ENCODE peak calls at places on chromosomes 6 and 20, in eight cellular contexts. W, E, B, Y, S, V, T and K are unnamed samples.
A peak's percentile ranks its signal among the peaks of the same experiment; 100 is the strongest.

GRCh38 chr6:73231986-73232391 is 6.7 kb upstream of the KHDC1L start:
- DNase-seq in W (no peak), T (no peak), V (no peak), S (no peak), E (no peak), Y (no peak), B (no peak), K (no peak)

GRCh38 chr20:53711333-53712211 is 117.9 kb upstream of the ZNF217 start:
- DNase-seq in T (no peak), E (no peak), W (no peak), V (no peak), B (no peak), S (no peak), Y (no peak), K (no peak)

GRCh38 chr6:157329829-157330228 is 6.5 kb upstream of the TMEM242 start:
- DNase-seq in Y (peak; percentile 44), V (no peak), S (no peak), W (no peak), E (no peak), B (peak; percentile 66), T (no peak), K (no peak)

GRCh38 chr20:51985013-51985415 is 182.7 kb upstream of the SALL4 start:
- DNase-seq in Y (peak; percentile 96), V (no peak), E (no peak), T (no peak), S (no peak), W (no peak), B (peak; percentile 97), K (no peak)

GRCh38 chr20:53939554-53940355 is 130.6 kb downstream of the BCAS1 start:
- DNase-seq in E (peak; percentile 98), V (peak; percentile 92), Y (peak; percentile 94), S (peak; percentile 92), W (peak; percentile 91), T (peak; percentile 89), B (peak; percentile 97), K (peak; percentile 98)

GRCh38 chr6:125986956-125987617 is 747 bp downstream of the TRMT11 start:
- DNase-seq in W (no peak), V (no peak), Y (peak; percentile 35), T (no peak), S (no peak), B (peak; percentile 25), E (no peak), K (no peak)

GRCh38 chr20:40472905-40473304 is 216.1 kb downstream of the MAFB start:
- DNase-seq in B (no peak), T (no peak), Y (no peak), S (no peak), V (no peak), W (no peak), E (no peak), K (no peak)

GRCh38 chr6:106913676-106914280 is 60.8 kb downstream of the CD24 start:
- DNase-seq in Y (no peak), E (no peak), W (no peak), B (no peak), T (no peak), S (no peak), V (no peak), K (peak; percentile 56)

GRCh38 chr6:32075781-32076494 is 33.2 kb downstream of the TNXB start:
- DNase-seq in W (no peak), V (no peak), Y (no peak), S (no peak), B (no peak), T (no peak), E (no peak), K (no peak)

GRCh38 chr6:136764522-136764993 is 27.7 kb downstream of the MAP3K5 start:
- DNase-seq in E (no peak), T (no peak), Y (no peak), W (no peak), B (no peak), S (no peak), V (no peak), K (no peak)

GRCh38 chr20:12997128-12997655 is 11.6 kb upstream of the SPTLC3 start:
- DNase-seq in E (no peak), W (no peak), V (no peak), B (no peak), T (no peak), S (no peak), Y (no peak), K (no peak)

GRCh38 chr6:38603492-38603891 is 36.2 kb downstream of the BTBD9 start:
- DNase-seq in S (no peak), V (no peak), E (no peak), W (no peak), T (no peak), B (no peak), Y (no peak), K (no peak)

GRCh38 chr6:126685182-126685581 is 345.3 kb downstream of the CENPW start:
- DNase-seq in E (no peak), Y (no peak), W (no peak), S (no peak), B (no peak), T (no peak), V (no peak), K (no peak)

GRCh38 chr6:134177236-134177635 is 124.8 kb upstream of the SLC2A12 start:
- DNase-seq in Y (no peak), B (no peak), E (no peak), W (no peak), T (no peak), V (no peak), S (no peak), K (no peak)

GRCh38 chr20:7722564-7722963 is 217.7 kb downstream of the HAO1 start:
- DNase-seq in E (no peak), S (no peak), Y (no peak), V (no peak), W (no peak), B (peak; percentile 72), T (no peak), K (no peak)

GRCh38 chr20:16624106-16624505 is 50.9 kb upstream of the KIF16B start:
- DNase-seq in T (no peak), Y (no peak), E (no peak), S (no peak), V (no peak), W (no peak), B (no peak), K (peak; percentile 72)

GRCh38 chr20:53623454-53624206 is 30.0 kb upstream of the ZNF217 start:
- DNase-seq in Y (peak; percentile 77), B (peak; percentile 82), V (peak; percentile 81), T (peak; percentile 83), E (peak; percentile 85), W (peak; percentile 67), S (peak; percentile 74), K (peak; percentile 86)

GRCh38 chr6:722608-723007 is 29.7 kb upstream of the EXOC2 start:
- DNase-seq in B (peak; percentile 72), V (no peak), W (no peak), S (no peak), T (no peak), Y (peak; percentile 44), E (no peak), K (no peak)

GRCh38 chr6:137892271-137892708 is 25.2 kb downstream of the TNFAIP3 start:
- DNase-seq in B (peak; percentile 54), E (no peak), V (no peak), W (no peak), S (no peak), Y (peak; percentile 87), T (no peak), K (no peak)

GRCh38 chr6:26215200-26216014 is 128.2 kb downstream of the HFE start:
- DNase-seq in T (no peak), W (no peak), E (peak; percentile 68), S (no peak), V (peak; percentile 72), B (peak; percentile 26), Y (peak; percentile 36), K (peak; percentile 76)

GRCh38 chr6:146990821-146991798 is 213.1 kb upstream of the STXBP5 start:
- DNase-seq in B (peak; percentile 67), T (no peak), W (no peak), E (no peak), V (no peak), S (no peak), Y (peak; percentile 82), K (no peak)

GRCh38 chr20:25081065-25081729 is 744 bp downstream of the VSX1 start:
- DNase-seq in S (no peak), V (peak; percentile 64), Y (no peak), T (no peak), B (peak; percentile 26), W (peak; percentile 47), E (no peak), K (peak; percentile 93)

GRCh38 chr6:158663465-158664167 is 13.8 kb downstream of the SYTL3 start:
- DNase-seq in Y (no peak), B (no peak), E (no peak), W (no peak), V (no peak), S (no peak), T (no peak), K (no peak)

GRCh38 chr20:37309941-37310590 is 20.6 kb downstream of the MANBAL start:
- DNase-seq in V (no peak), B (no peak), S (no peak), T (no peak), W (no peak), E (peak; percentile 37), Y (no peak), K (no peak)
- H3K4me1 ChIP-seq in V (peaks cover 13% of the 10 kb centered on the region), B (peaks cover 41% of the 10 kb centered on the region), S (peaks cover 64% of the 10 kb centered on the region), T (peaks cover 21% of the 10 kb centered on the region), W (peaks cover 21% of the 10 kb centered on the region), E (no peaks in the 10 kb centered on the region), Y (peaks cover 28% of the 10 kb centered on the region), K (peaks cover 25% of the 10 kb centered on the region)

DNA sequence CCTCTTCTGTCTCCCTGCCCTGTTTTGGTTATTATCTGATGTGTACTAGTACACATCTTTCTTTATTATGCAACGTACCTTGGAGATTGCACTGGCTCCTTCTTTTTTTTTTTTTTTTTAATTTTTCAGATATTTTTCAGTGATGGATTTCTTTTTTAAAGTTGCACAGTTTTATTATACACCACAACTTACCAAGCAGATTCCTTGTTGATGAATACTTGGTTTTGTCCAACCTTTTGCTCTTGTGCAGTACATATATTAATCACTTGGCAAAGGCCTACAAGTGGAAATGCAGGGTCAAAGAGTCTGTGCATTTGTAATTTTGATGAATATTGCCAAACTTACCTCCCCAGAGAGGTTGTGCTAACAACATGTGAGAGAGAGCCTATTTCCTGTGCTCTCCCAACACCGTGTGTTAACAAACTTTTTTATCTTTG is 50.1 kb upstream of the RNF24 start:
- DNase-seq in W (no peak), S (no peak), T (no peak), E (no peak), B (peak; percentile 95), V (no peak), Y (peak; percentile 86), K (no peak)
- H3K4me3 ChIP-seq in W (no peak overlapping the region), S (no peak overlapping the region), T (no peak overlapping the region), E (no peak overlapping the region), B (no peak overlapping the region), V (no peak overlapping the region), Y (no peak overlapping the region), K (no peak overlapping the region)

GRCh38 chr6:22896716-22897115 is 327.4 kb downstream of the HDGFL1 start:
- DNase-seq in S (no peak), E (no peak), Y (no peak), V (no peak), T (no peak), W (no peak), B (no peak), K (no peak)
- TF ChIP-seq CTCF in S (no peak), E (no peak), Y (no peak), V (no peak), T (no peak), W (no peak), B (no peak), K (no peak)

DNA sequence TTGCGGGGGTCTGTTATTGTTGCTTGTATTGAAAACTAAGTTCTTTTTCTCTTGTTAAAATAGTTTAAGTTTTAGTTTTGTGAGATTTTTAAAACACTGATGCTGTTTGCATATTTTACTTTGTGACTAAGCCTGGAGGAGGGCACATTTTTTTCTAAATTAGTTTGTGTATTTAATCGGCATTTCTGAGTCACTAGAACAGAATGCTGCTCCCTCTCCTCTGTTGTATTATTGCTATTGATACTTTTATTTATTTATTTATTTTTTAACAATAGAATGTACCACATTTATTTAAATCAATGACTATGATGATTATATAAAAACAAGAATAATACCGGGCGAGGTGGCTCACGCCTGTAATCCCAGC is 5.1 kb upstream of the FAM50B start:
- DNase-seq in E (no peak), B (peak; percentile 39), W (no peak), S (no peak), T (no peak), Y (peak; percentile 82), V (no peak), K (no peak)
- H3K4me1 ChIP-seq in E (no peaks in the 10 kb centered on the region), B (peaks cover 4% of the 10 kb centered on the region), W (peaks cover 3% of the 10 kb centered on the region), S (peaks cover 19% of the 10 kb centered on the region), T (peaks cover 24% of the 10 kb centered on the region), Y (peaks cover 24% of the 10 kb centered on the region), V (peaks cover 8% of the 10 kb centered on the region), K (no peaks in the 10 kb centered on the region)